ENCODE peak calls at places on chromosomes 3 and 15, in eight cellular contexts. One of them, this sample, is unnamed.

GRCh38 chr3:117887031-117887430 is 1147.6 kb downstream of the IGSF11 start:
- DNase-seq in stomach: no peak
- DNase-seq in transverse colon: no peak
- DNase-seq in sigmoid colon: no peak
- DNase-seq in GM23338: no peak
- DNase-seq in SK-N-SH: no peak
- DNase-seq in suprapubic skin: no peak
- DNase-seq in HCT116: no peak
- DNase-seq in this sample: no peak

GRCh38 chr3:71692139-71692538 is 33.1 kb downstream of the EIF4E3 start:
- DNase-seq in GM23338: no peak
- DNase-seq in suprapubic skin: no peak
- DNase-seq in sigmoid colon: no peak
- DNase-seq in stomach: no peak
- DNase-seq in SK-N-SH: no peak
- DNase-seq in transverse colon: no peak
- DNase-seq in HCT116: no peak
- DNase-seq in this sample: no peak

GRCh38 chr15:72306211-72306785 is 13.7 kb downstream of the CELF6 start:
- DNase-seq in SK-N-SH: peak
- DNase-seq in HCT116: no peak
- DNase-seq in stomach: no peak
- DNase-seq in sigmoid colon: peak
- DNase-seq in suprapubic skin: no peak
- DNase-seq in transverse colon: no peak
- DNase-seq in GM23338: peak
- DNase-seq in this sample: no peak

GRCh38 chr3:156902916-156903315 is 76.8 kb downstream of the LEKR1 start:
- DNase-seq in stomach: no peak
- DNase-seq in transverse colon: no peak
- DNase-seq in SK-N-SH: no peak
- DNase-seq in HCT116: no peak
- DNase-seq in suprapubic skin: no peak
- DNase-seq in GM23338: no peak
- DNase-seq in sigmoid colon: no peak
- DNase-seq in this sample: no peak

GRCh38 chr15:52178765-52179164 is 12.4 kb downstream of the GNB5 start:
- DNase-seq in stomach: no peak
- DNase-seq in SK-N-SH: peak
- DNase-seq in transverse colon: peak
- DNase-seq in suprapubic skin: no peak
- DNase-seq in GM23338: no peak
- DNase-seq in HCT116: no peak
- DNase-seq in sigmoid colon: no peak
- DNase-seq in this sample: peak

GRCh38 chr15:82314769-82315518 is 34.3 kb downstream of the GOLGA6L10 start:
- DNase-seq in SK-N-SH: no peak
- DNase-seq in GM23338: no peak
- DNase-seq in sigmoid colon: peak
- DNase-seq in transverse colon: no peak
- DNase-seq in stomach: no peak
- DNase-seq in suprapubic skin: peak
- DNase-seq in HCT116: no peak
- DNase-seq in this sample: no peak

GRCh38 chr3:29430558-29430971 is 149.7 kb downstream of the RBMS3 start:
- DNase-seq in sigmoid colon: no peak
- DNase-seq in suprapubic skin: no peak
- DNase-seq in stomach: no peak
- DNase-seq in SK-N-SH: peak
- DNase-seq in GM23338: peak
- DNase-seq in transverse colon: no peak
- DNase-seq in HCT116: no peak
- DNase-seq in this sample: no peak

GRCh38 chr3:14345496-14346150 is 56.8 kb upstream of the SLC6A6 start:
- DNase-seq in sigmoid colon: no peak
- DNase-seq in SK-N-SH: no peak
- DNase-seq in GM23338: no peak
- DNase-seq in HCT116: no peak
- DNase-seq in transverse colon: no peak
- DNase-seq in suprapubic skin: no peak
- DNase-seq in stomach: no peak
- DNase-seq in this sample: no peak

GRCh38 chr15:27059610-27060202 is 88.7 kb downstream of the GABRG3 start:
- DNase-seq in stomach: no peak
- DNase-seq in SK-N-SH: peak
- DNase-seq in transverse colon: no peak
- DNase-seq in GM23338: peak
- DNase-seq in HCT116: peak
- DNase-seq in suprapubic skin: no peak
- DNase-seq in sigmoid colon: no peak
- DNase-seq in this sample: no peak

GRCh38 chr3:73784647-73785420 is 160.1 kb upstream of the PDZRN3 start:
- DNase-seq in HCT116: no peak
- DNase-seq in stomach: no peak
- DNase-seq in GM23338: no peak
- DNase-seq in suprapubic skin: no peak
- DNase-seq in SK-N-SH: peak
- DNase-seq in sigmoid colon: no peak
- DNase-seq in transverse colon: no peak
- DNase-seq in this sample: no peak

GRCh38 chr15:64149424-64150235 is 1.9 kb upstream of the SNX22 start:
- DNase-seq in stomach: no peak
- DNase-seq in GM23338: peak
- DNase-seq in transverse colon: no peak
- DNase-seq in suprapubic skin: no peak
- DNase-seq in HCT116: no peak
- DNase-seq in SK-N-SH: no peak
- DNase-seq in sigmoid colon: no peak
- DNase-seq in this sample: no peak

GRCh38 chr3:197355713-197356112 is 57.3 kb upstream of the DLG1 start:
- DNase-seq in HCT116: no peak
- DNase-seq in SK-N-SH: no peak
- DNase-seq in transverse colon: no peak
- DNase-seq in sigmoid colon: no peak
- DNase-seq in suprapubic skin: no peak
- DNase-seq in GM23338: no peak
- DNase-seq in stomach: no peak
- DNase-seq in this sample: no peak

GRCh38 chr3:127786358-127787070 is 35.8 kb downstream of the MGLL start:
- DNase-seq in sigmoid colon: peak
- DNase-seq in suprapubic skin: peak
- DNase-seq in SK-N-SH: peak
- DNase-seq in GM23338: no peak
- DNase-seq in stomach: peak
- DNase-seq in HCT116: no peak
- DNase-seq in transverse colon: peak
- DNase-seq in this sample: peak

GRCh38 chr15:34795267-34796081 is at the start of gene ACTC1:
- DNase-seq in SK-N-SH: no peak
- DNase-seq in sigmoid colon: peak
- DNase-seq in suprapubic skin: no peak
- DNase-seq in stomach: peak
- DNase-seq in GM23338: peak
- DNase-seq in transverse colon: no peak
- DNase-seq in HCT116: no peak
- DNase-seq in this sample: no peak

GRCh38 chr3:45596290-45596791 is 1.8 kb downstream of the LIMD1 start:
- DNase-seq in GM23338: no peak
- DNase-seq in stomach: no peak
- DNase-seq in HCT116: no peak
- DNase-seq in sigmoid colon: no peak
- DNase-seq in suprapubic skin: no peak
- DNase-seq in SK-N-SH: no peak
- DNase-seq in transverse colon: peak
- DNase-seq in this sample: no peak

GRCh38 chr3:48663489-48664312 is 1.0 kb upstream of the CELSR3 start:
- DNase-seq in GM23338: peak
- DNase-seq in HCT116: peak
- DNase-seq in transverse colon: peak
- DNase-seq in stomach: peak
- DNase-seq in SK-N-SH: peak
- DNase-seq in suprapubic skin: peak
- DNase-seq in sigmoid colon: peak
- DNase-seq in this sample: peak

GRCh38 chr3:48662140-48662752 is 440 bp downstream of the CELSR3 start:
- DNase-seq in transverse colon: no peak
- DNase-seq in HCT116: no peak
- DNase-seq in suprapubic skin: no peak
- DNase-seq in GM23338: peak
- DNase-seq in SK-N-SH: peak
- DNase-seq in stomach: no peak
- DNase-seq in sigmoid colon: no peak
- DNase-seq in this sample: no peak

GRCh38 chr3:48662753-48663488 is at the start of gene CELSR3:
- DNase-seq in suprapubic skin: no peak
- DNase-seq in HCT116: peak
- DNase-seq in SK-N-SH: peak
- DNase-seq in stomach: peak
- DNase-seq in GM23338: peak
- DNase-seq in sigmoid colon: no peak
- DNase-seq in transverse colon: peak
- DNase-seq in this sample: no peak

GRCh38 chr3:48664313-48664644 is 1.6 kb upstream of the CELSR3 start:
- DNase-seq in GM23338: no peak
- DNase-seq in sigmoid colon: no peak
- DNase-seq in HCT116: no peak
- DNase-seq in SK-N-SH: no peak
- DNase-seq in transverse colon: no peak
- DNase-seq in stomach: no peak
- DNase-seq in suprapubic skin: no peak
- DNase-seq in this sample: no peak

DNA sequence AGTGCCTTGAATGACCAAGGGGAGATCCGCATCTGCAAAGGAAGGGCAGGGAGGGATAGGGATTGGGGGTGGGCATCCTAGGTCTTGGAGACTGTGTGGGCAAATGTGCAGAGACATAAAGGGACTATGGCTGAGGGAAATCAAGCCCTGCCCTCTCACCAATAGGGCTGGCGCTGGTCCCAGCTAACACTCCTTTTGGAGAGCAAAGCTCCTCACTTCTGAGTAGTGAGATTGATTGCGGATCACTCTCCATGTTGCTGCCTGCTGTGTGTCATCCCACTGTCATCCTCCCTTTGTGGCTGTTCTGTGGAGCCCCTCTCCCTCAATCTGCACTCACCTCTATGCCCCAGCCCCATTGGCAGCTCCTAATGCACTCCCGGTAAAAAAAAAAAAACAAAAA is 2.2 kb upstream of the CELSR3 start:
- DNase-seq in transverse colon: no peak
- DNase-seq in sigmoid colon: no peak
- DNase-seq in stomach: no peak
- DNase-seq in suprapubic skin: no peak
- DNase-seq in GM23338: peak
- DNase-seq in SK-N-SH: no peak
- DNase-seq in HCT116: no peak
- DNase-seq in this sample: no peak
- TF ChIP-seq POLR2AphosphoS5 in transverse colon: no peak
- TF ChIP-seq POLR2AphosphoS5 in sigmoid colon: no peak
- TF ChIP-seq POLR2AphosphoS5 in stomach: no peak
- TF ChIP-seq POLR2AphosphoS5 in suprapubic skin: no peak
- TF ChIP-seq POLR2AphosphoS5 in GM23338: no peak
- TF ChIP-seq POLR2AphosphoS5 in SK-N-SH: no peak
- TF ChIP-seq POLR2AphosphoS5 in HCT116: no peak
- TF ChIP-seq POLR2AphosphoS5 in this sample: no peak

GRCh38 chr3:48433472-48434118 is 3.7 kb upstream of the PLXNB1 start:
- DNase-seq in HCT116: no peak
- DNase-seq in suprapubic skin: peak
- DNase-seq in sigmoid colon: peak
- DNase-seq in SK-N-SH: no peak
- DNase-seq in transverse colon: peak
- DNase-seq in stomach: peak
- DNase-seq in GM23338: no peak
- DNase-seq in this sample: no peak
- H3K4me3 ChIP-seq in HCT116: no peak
- H3K4me3 ChIP-seq in suprapubic skin: peak
- H3K4me3 ChIP-seq in sigmoid colon: no peak
- H3K4me3 ChIP-seq in SK-N-SH: no peak
- H3K4me3 ChIP-seq in transverse colon: no peak
- H3K4me3 ChIP-seq in stomach: no peak
- H3K4me3 ChIP-seq in GM23338: no peak
- H3K4me3 ChIP-seq in this sample: peak

DNA sequence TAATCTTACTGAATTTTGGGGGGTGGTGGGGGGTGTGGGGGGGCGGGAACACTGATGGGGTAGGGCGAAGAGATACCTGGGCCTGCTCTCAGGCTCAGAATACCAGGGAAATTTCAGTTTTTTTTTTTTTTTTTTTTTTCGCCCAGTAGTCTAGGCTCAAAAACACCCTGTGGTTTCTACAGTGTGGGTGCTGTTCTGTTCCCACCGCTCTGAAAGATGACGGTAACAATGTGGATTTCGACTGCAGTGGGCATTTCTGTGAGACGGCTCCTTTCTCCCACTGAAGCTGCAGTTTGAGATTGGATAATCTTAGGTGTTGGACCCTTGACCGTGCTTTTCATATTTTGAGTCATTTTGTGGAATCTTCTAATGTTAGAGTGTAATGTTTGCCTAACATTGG is 143.8 kb upstream of the RGMA start:
- DNase-seq in GM23338: no peak
- DNase-seq in transverse colon: no peak
- DNase-seq in sigmoid colon: no peak
- DNase-seq in stomach: no peak
- DNase-seq in HCT116: no peak
- DNase-seq in SK-N-SH: no peak
- DNase-seq in suprapubic skin: no peak
- DNase-seq in this sample: peak
- H3K27ac ChIP-seq in GM23338: no peak
- H3K27ac ChIP-seq in transverse colon: no peak
- H3K27ac ChIP-seq in sigmoid colon: no peak
- H3K27ac ChIP-seq in stomach: no peak
- H3K27ac ChIP-seq in HCT116: no peak
- H3K27ac ChIP-seq in SK-N-SH: no peak
- H3K27ac ChIP-seq in suprapubic skin: no peak
- H3K27ac ChIP-seq in this sample: no peak

GRCh38 chr3:25594007-25594502 is 70.7 kb downstream of the TOP2B start:
- DNase-seq in transverse colon: no peak
- DNase-seq in HCT116: peak
- DNase-seq in suprapubic skin: no peak
- DNase-seq in GM23338: peak
- DNase-seq in SK-N-SH: peak
- DNase-seq in stomach: no peak
- DNase-seq in sigmoid colon: no peak
- DNase-seq in this sample: no peak

GRCh38 chr3:25589783-25590258 is 74.9 kb downstream of the TOP2B start:
- DNase-seq in suprapubic skin: no peak
- DNase-seq in SK-N-SH: no peak
- DNase-seq in GM23338: no peak
- DNase-seq in sigmoid colon: no peak
- DNase-seq in stomach: no peak
- DNase-seq in transverse colon: no peak
- DNase-seq in HCT116: no peak
- DNase-seq in this sample: peak

GRCh38 chr3:25588441-25589103 is 76.1 kb downstream of the TOP2B start:
- DNase-seq in HCT116: no peak
- DNase-seq in stomach: no peak
- DNase-seq in GM23338: no peak
- DNase-seq in sigmoid colon: no peak
- DNase-seq in transverse colon: no peak
- DNase-seq in suprapubic skin: no peak
- DNase-seq in SK-N-SH: no peak
- DNase-seq in this sample: no peak

GRCh38 chr3:25589104-25589782 is 75.5 kb downstream of the TOP2B start:
- DNase-seq in GM23338: no peak
- DNase-seq in transverse colon: no peak
- DNase-seq in SK-N-SH: no peak
- DNase-seq in HCT116: no peak
- DNase-seq in suprapubic skin: no peak
- DNase-seq in sigmoid colon: no peak
- DNase-seq in stomach: no peak
- DNase-seq in this sample: no peak

GRCh38 chr3:25592510-25592968 is 72.2 kb downstream of the TOP2B start:
- DNase-seq in sigmoid colon: peak
- DNase-seq in transverse colon: no peak
- DNase-seq in SK-N-SH: no peak
- DNase-seq in suprapubic skin: no peak
- DNase-seq in GM23338: peak
- DNase-seq in stomach: no peak
- DNase-seq in HCT116: peak
- DNase-seq in this sample: no peak
- TF ChIP-seq POLR2AphosphoS5 in sigmoid colon: no peak
- TF ChIP-seq POLR2AphosphoS5 in transverse colon: no peak
- TF ChIP-seq POLR2AphosphoS5 in SK-N-SH: no peak
- TF ChIP-seq POLR2AphosphoS5 in suprapubic skin: no peak
- TF ChIP-seq POLR2AphosphoS5 in GM23338: no peak
- TF ChIP-seq POLR2AphosphoS5 in stomach: no peak
- TF ChIP-seq POLR2AphosphoS5 in HCT116: no peak
- TF ChIP-seq POLR2AphosphoS5 in this sample: no peak

This sample was measured in esophagus muscularis mucosa.